ENCODE peak calls at places on chromosomes 1 and 21, in eight cellular contexts. One of them, this sample, is unnamed.

GRCh38 chr1:153490272-153491051 is 30.0 kb upstream of the S100A7 start:
- DNase-seq in right atrium auricular region: peak
- DNase-seq in astrocyte of the spinal cord: peak
- DNase-seq in fibroblast of mammary gland: peak
- DNase-seq in GM23338: peak
- DNase-seq in ovary: peak
- DNase-seq in WERI-Rb-1: peak
- DNase-seq in pancreas: peak
- DNase-seq in this sample: no peak

GRCh38 chr1:11688506-11688905 is 3.0 kb upstream of the DRAXIN start:
- DNase-seq in astrocyte of the spinal cord: no peak
- DNase-seq in GM23338: no peak
- DNase-seq in fibroblast of mammary gland: no peak
- DNase-seq in pancreas: no peak
- DNase-seq in WERI-Rb-1: no peak
- DNase-seq in right atrium auricular region: no peak
- DNase-seq in ovary: no peak
- DNase-seq in this sample: no peak

GRCh38 chr1:212010004-212010403 is 25.4 kb downstream of the INTS7 start:
- DNase-seq in astrocyte of the spinal cord: no peak
- DNase-seq in ovary: no peak
- DNase-seq in WERI-Rb-1: no peak
- DNase-seq in pancreas: no peak
- DNase-seq in fibroblast of mammary gland: no peak
- DNase-seq in right atrium auricular region: no peak
- DNase-seq in GM23338: no peak
- DNase-seq in this sample: no peak

GRCh38 chr1:238960071-238960470 is 426.3 kb upstream of the CHRM3 start:
- DNase-seq in ovary: peak
- DNase-seq in GM23338: no peak
- DNase-seq in pancreas: no peak
- DNase-seq in astrocyte of the spinal cord: peak
- DNase-seq in right atrium auricular region: no peak
- DNase-seq in WERI-Rb-1: no peak
- DNase-seq in fibroblast of mammary gland: peak
- DNase-seq in this sample: no peak

GRCh38 chr1:51314974-51315373 is 15.4 kb downstream of the TTC39A start:
- DNase-seq in right atrium auricular region: no peak
- DNase-seq in fibroblast of mammary gland: no peak
- DNase-seq in astrocyte of the spinal cord: no peak
- DNase-seq in GM23338: no peak
- DNase-seq in pancreas: peak
- DNase-seq in ovary: no peak
- DNase-seq in WERI-Rb-1: no peak
- DNase-seq in this sample: no peak

GRCh38 chr1:177310326-177310725 is 139.6 kb downstream of the BRINP2 start:
- DNase-seq in ovary: no peak
- DNase-seq in right atrium auricular region: no peak
- DNase-seq in fibroblast of mammary gland: peak
- DNase-seq in pancreas: no peak
- DNase-seq in WERI-Rb-1: no peak
- DNase-seq in astrocyte of the spinal cord: no peak
- DNase-seq in GM23338: no peak
- DNase-seq in this sample: no peak

GRCh38 chr1:31980835-31981782 is 32.6 kb upstream of the KHDRBS1 start:
- DNase-seq in ovary: no peak
- DNase-seq in right atrium auricular region: no peak
- DNase-seq in pancreas: no peak
- DNase-seq in WERI-Rb-1: no peak
- DNase-seq in astrocyte of the spinal cord: no peak
- DNase-seq in fibroblast of mammary gland: no peak
- DNase-seq in GM23338: no peak
- DNase-seq in this sample: no peak

GRCh38 chr1:21659924-21660326 is 9.2 kb downstream of the RAP1GAP start:
- DNase-seq in GM23338: no peak
- DNase-seq in pancreas: no peak
- DNase-seq in ovary: peak
- DNase-seq in WERI-Rb-1: no peak
- DNase-seq in right atrium auricular region: no peak
- DNase-seq in fibroblast of mammary gland: no peak
- DNase-seq in astrocyte of the spinal cord: no peak
- DNase-seq in this sample: no peak

GRCh38 chr1:51320967-51321923 is 9.1 kb downstream of the TTC39A start:
- DNase-seq in pancreas: no peak
- DNase-seq in right atrium auricular region: no peak
- DNase-seq in fibroblast of mammary gland: no peak
- DNase-seq in astrocyte of the spinal cord: no peak
- DNase-seq in ovary: no peak
- DNase-seq in GM23338: no peak
- DNase-seq in WERI-Rb-1: no peak
- DNase-seq in this sample: no peak

GRCh38 chr21:30482130-30482529 is 2.0 kb upstream of the KRTAP19-1 start:
- DNase-seq in ovary: no peak
- DNase-seq in fibroblast of mammary gland: no peak
- DNase-seq in WERI-Rb-1: no peak
- DNase-seq in right atrium auricular region: no peak
- DNase-seq in GM23338: no peak
- DNase-seq in astrocyte of the spinal cord: no peak
- DNase-seq in pancreas: no peak
- DNase-seq in this sample: no peak

GRCh38 chr1:170126691-170127090 is 19.1 kb upstream of the NTMT2 start:
- DNase-seq in right atrium auricular region: no peak
- DNase-seq in WERI-Rb-1: no peak
- DNase-seq in fibroblast of mammary gland: peak
- DNase-seq in GM23338: peak
- DNase-seq in ovary: no peak
- DNase-seq in pancreas: no peak
- DNase-seq in astrocyte of the spinal cord: peak
- DNase-seq in this sample: peak

GRCh38 chr1:23984417-23985186 is 4.5 kb upstream of the SRSF10 start:
- DNase-seq in right atrium auricular region: no peak
- DNase-seq in WERI-Rb-1: no peak
- DNase-seq in pancreas: no peak
- DNase-seq in astrocyte of the spinal cord: peak
- DNase-seq in ovary: no peak
- DNase-seq in fibroblast of mammary gland: peak
- DNase-seq in GM23338: no peak
- DNase-seq in this sample: peak

GRCh38 chr1:226308723-226309397 is at the start of gene LIN9:
- DNase-seq in WERI-Rb-1: peak
- DNase-seq in pancreas: peak
- DNase-seq in fibroblast of mammary gland: peak
- DNase-seq in astrocyte of the spinal cord: peak
- DNase-seq in ovary: peak
- DNase-seq in GM23338: peak
- DNase-seq in right atrium auricular region: peak
- DNase-seq in this sample: peak

GRCh38 chr1:25462732-25463131 is 32.0 kb downstream of the MACO1 start:
- DNase-seq in WERI-Rb-1: no peak
- DNase-seq in astrocyte of the spinal cord: no peak
- DNase-seq in GM23338: no peak
- DNase-seq in ovary: no peak
- DNase-seq in right atrium auricular region: no peak
- DNase-seq in fibroblast of mammary gland: no peak
- DNase-seq in pancreas: no peak
- DNase-seq in this sample: no peak

GRCh38 chr1:168381850-168382249 is 101.2 kb downstream of the TBX19 start:
- DNase-seq in GM23338: no peak
- DNase-seq in pancreas: no peak
- DNase-seq in fibroblast of mammary gland: no peak
- DNase-seq in right atrium auricular region: no peak
- DNase-seq in ovary: no peak
- DNase-seq in WERI-Rb-1: no peak
- DNase-seq in astrocyte of the spinal cord: no peak
- DNase-seq in this sample: no peak
- TF ChIP-seq CTCF in GM23338: no peak
- TF ChIP-seq CTCF in pancreas: no peak
- TF ChIP-seq CTCF in fibroblast of mammary gland: peak
- TF ChIP-seq CTCF in right atrium auricular region: no peak
- TF ChIP-seq CTCF in ovary: no peak
- TF ChIP-seq CTCF in WERI-Rb-1: no peak
- TF ChIP-seq CTCF in astrocyte of the spinal cord: no peak
- TF ChIP-seq CTCF in this sample: no peak

GRCh38 chr1:169111472-169111871 is 5.0 kb downstream of the ATP1B1 start:
- DNase-seq in GM23338: no peak
- DNase-seq in right atrium auricular region: no peak
- DNase-seq in astrocyte of the spinal cord: no peak
- DNase-seq in ovary: no peak
- DNase-seq in fibroblast of mammary gland: no peak
- DNase-seq in pancreas: no peak
- DNase-seq in WERI-Rb-1: no peak
- DNase-seq in this sample: no peak

GRCh38 chr1:169110691-169111447 is 4.4 kb downstream of the ATP1B1 start:
- DNase-seq in right atrium auricular region: no peak
- DNase-seq in pancreas: no peak
- DNase-seq in ovary: no peak
- DNase-seq in fibroblast of mammary gland: peak
- DNase-seq in WERI-Rb-1: no peak
- DNase-seq in GM23338: no peak
- DNase-seq in astrocyte of the spinal cord: no peak
- DNase-seq in this sample: no peak

GRCh38 chr1:169109561-169110134 is 3.2 kb downstream of the ATP1B1 start:
- DNase-seq in right atrium auricular region: peak
- DNase-seq in astrocyte of the spinal cord: peak
- DNase-seq in GM23338: peak
- DNase-seq in ovary: peak
- DNase-seq in WERI-Rb-1: no peak
- DNase-seq in fibroblast of mammary gland: peak
- DNase-seq in pancreas: peak
- DNase-seq in this sample: peak

GRCh38 chr1:169108897-169109560 is 2.5 kb downstream of the ATP1B1 start:
- DNase-seq in pancreas: no peak
- DNase-seq in astrocyte of the spinal cord: no peak
- DNase-seq in right atrium auricular region: no peak
- DNase-seq in fibroblast of mammary gland: no peak
- DNase-seq in ovary: no peak
- DNase-seq in GM23338: peak
- DNase-seq in WERI-Rb-1: no peak
- DNase-seq in this sample: no peak

DNA sequence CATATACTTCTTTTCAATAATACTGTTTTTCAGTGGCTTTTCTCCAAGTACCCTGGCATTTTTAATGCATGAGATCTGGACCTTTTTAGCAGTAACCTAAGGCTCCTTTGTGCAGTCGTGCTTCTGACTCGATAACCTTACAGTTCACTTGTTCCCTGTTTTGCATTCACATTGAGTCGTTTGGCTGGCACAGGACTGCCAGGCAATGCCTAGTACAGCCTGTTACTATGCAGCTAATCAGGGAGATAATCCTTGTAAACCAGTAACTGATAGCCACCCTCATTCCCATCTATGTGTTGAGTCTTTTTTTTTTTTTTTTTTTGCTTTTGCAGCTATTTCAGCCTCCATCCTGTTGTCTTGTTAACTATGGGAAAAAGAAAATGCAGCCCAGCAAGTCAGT is 3.8 kb downstream of the ATP1B1 start:
- DNase-seq in fibroblast of mammary gland: no peak
- DNase-seq in astrocyte of the spinal cord: no peak
- DNase-seq in pancreas: no peak
- DNase-seq in WERI-Rb-1: no peak
- DNase-seq in right atrium auricular region: no peak
- DNase-seq in GM23338: no peak
- DNase-seq in ovary: no peak
- DNase-seq in this sample: no peak
- H3K4me3 ChIP-seq in fibroblast of mammary gland: no peak
- H3K4me3 ChIP-seq in astrocyte of the spinal cord: peak
- H3K4me3 ChIP-seq in pancreas: peak
- H3K4me3 ChIP-seq in WERI-Rb-1: no peak
- H3K4me3 ChIP-seq in right atrium auricular region: peak
- H3K4me3 ChIP-seq in GM23338: peak
- H3K4me3 ChIP-seq in ovary: peak
- H3K4me3 ChIP-seq in this sample: peak

DNA sequence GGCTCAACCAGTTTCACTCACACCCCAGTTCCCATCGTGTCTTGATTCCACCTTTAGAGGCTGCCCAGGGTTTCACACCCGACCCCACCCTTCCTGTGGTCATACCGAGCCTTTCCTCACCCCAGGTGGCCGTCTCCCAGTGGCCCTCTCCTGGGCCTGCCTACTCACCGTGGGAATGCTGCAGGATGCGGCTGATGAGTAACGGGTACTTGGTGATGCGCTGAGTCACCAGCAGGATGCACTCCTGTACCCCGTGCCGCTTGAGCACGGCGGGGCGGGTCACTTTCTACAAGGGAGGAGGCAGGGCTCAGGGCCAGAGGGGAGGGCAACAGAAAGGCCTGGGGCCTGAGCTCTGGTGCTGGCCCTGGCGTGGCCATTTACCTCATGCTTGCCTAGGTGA is 16.4 kb downstream of the ARHGEF2 start:
- DNase-seq in right atrium auricular region: peak
- DNase-seq in fibroblast of mammary gland: peak
- DNase-seq in WERI-Rb-1: peak
- DNase-seq in astrocyte of the spinal cord: peak
- DNase-seq in ovary: no peak
- DNase-seq in GM23338: no peak
- DNase-seq in pancreas: no peak
- DNase-seq in this sample: peak
- TF ChIP-seq CTCF in right atrium auricular region: peak
- TF ChIP-seq CTCF in fibroblast of mammary gland: peak
- TF ChIP-seq CTCF in WERI-Rb-1: peak
- TF ChIP-seq CTCF in astrocyte of the spinal cord: peak
- TF ChIP-seq CTCF in ovary: no peak
- TF ChIP-seq CTCF in GM23338: peak
- TF ChIP-seq CTCF in pancreas: no peak
- TF ChIP-seq CTCF in this sample: peak

GRCh38 chr1:163897401-163898169 is 575.8 kb downstream of the NUF2 start:
- DNase-seq in WERI-Rb-1: no peak
- DNase-seq in pancreas: no peak
- DNase-seq in fibroblast of mammary gland: peak
- DNase-seq in astrocyte of the spinal cord: no peak
- DNase-seq in right atrium auricular region: peak
- DNase-seq in GM23338: no peak
- DNase-seq in ovary: no peak
- DNase-seq in this sample: peak
- H3K4me3 ChIP-seq in WERI-Rb-1: no peak
- H3K4me3 ChIP-seq in pancreas: no peak
- H3K4me3 ChIP-seq in fibroblast of mammary gland: no peak
- H3K4me3 ChIP-seq in astrocyte of the spinal cord: no peak
- H3K4me3 ChIP-seq in right atrium auricular region: no peak
- H3K4me3 ChIP-seq in GM23338: no peak
- H3K4me3 ChIP-seq in ovary: no peak
- H3K4me3 ChIP-seq in this sample: no peak

DNA sequence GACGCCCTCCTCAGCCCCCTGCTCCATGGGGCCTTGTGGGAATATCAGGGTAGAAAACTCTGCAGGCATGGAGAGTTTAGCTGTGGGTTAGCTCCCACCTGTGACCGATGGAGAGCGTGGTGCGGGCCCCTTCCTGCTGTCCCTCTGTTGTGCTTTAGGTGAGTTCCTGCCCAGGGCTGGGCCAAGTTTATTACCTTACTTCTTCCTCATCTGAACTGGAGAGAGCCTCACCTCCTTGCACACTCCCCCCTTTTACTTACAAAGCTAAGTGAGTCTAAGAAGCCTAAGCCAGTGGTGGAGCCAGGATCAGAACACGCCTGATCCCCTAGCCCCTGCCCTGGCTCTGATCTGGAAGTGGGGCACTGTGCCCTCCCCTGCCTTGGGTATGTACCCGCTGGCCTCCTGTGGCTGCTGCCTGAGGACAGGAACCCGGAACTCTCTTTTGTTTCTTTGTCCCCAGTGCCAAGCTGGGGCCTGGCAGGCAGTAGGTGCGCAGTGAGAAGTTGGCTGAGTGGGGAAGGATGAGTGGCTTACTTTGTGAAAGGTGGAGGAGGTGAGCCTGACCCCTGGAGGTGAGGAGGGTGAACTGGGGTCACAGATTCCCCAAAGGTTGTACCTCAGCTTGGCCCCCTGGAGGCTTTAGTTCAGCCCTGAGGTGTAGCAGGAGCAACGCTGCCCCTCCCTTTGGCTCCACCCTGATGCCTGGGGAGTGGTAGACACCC is 32.9 kb downstream of the ARHGEF10L start:
- DNase-seq in fibroblast of mammary gland: no peak
- DNase-seq in astrocyte of the spinal cord: no peak
- DNase-seq in WERI-Rb-1: peak
- DNase-seq in pancreas: no peak
- DNase-seq in GM23338: peak
- DNase-seq in ovary: no peak
- DNase-seq in right atrium auricular region: no peak
- DNase-seq in this sample: no peak
- TF ChIP-seq CTCF in fibroblast of mammary gland: no peak
- TF ChIP-seq CTCF in astrocyte of the spinal cord: no peak
- TF ChIP-seq CTCF in WERI-Rb-1: peak
- TF ChIP-seq CTCF in pancreas: no peak
- TF ChIP-seq CTCF in GM23338: peak
- TF ChIP-seq CTCF in ovary: no peak
- TF ChIP-seq CTCF in right atrium auricular region: no peak
- TF ChIP-seq CTCF in this sample: no peak

This sample was measured in AG04449.